ENCODE peak calls at places on chromosomes 7 and 10, in seven cellular contexts. D is NCI-H1436 treated with DMSO at 0.1 percent for 48 hours; Z is NCI-H1694 treated with DMSO at 0.1 percent for 48 hours; F is H54; Y is kidney epithelial cell; W is HCEC 1CT; K is stimulated activated CD4-positive, alpha-beta T cell treated with anti-CD3 and anti-CD28 coated beads, Interleukin-2, amount 100 ng/mL, for 24 hours. R is an unnamed sample.

GRCh38 chr7:21747806-21748205 is 197.9 kb downstream of the CDCA7L start:
- DNase-seq in D (no peak), Z (no peak), F (no peak), Y (no peak), W (no peak), K (no peak), R (no peak)

GRCh38 chr7:105487559-105488218 is 34.4 kb downstream of the PUS7 start:
- DNase-seq in D (no peak), Z (peak; percentile 18), F (peak; percentile 25), Y (peak; percentile 55), W (peak; percentile 84), K (no peak), R (peak; percentile 31)

GRCh38 chr7:155998766-155999630 is 186.7 kb upstream of the SHH start:
- DNase-seq in D (no peak), Z (no peak), F (no peak), Y (no peak), W (no peak), K (no peak), R (no peak)

GRCh38 chr10:99941942-99942835 is 67.6 kb downstream of the DNMBP start:
- DNase-seq in D (no peak), Z (no peak), F (no peak), Y (no peak), W (peak; percentile 44), K (no peak), R (no peak)

GRCh38 chr10:26440091-26440445 is 1.9 kb downstream of the APBB1IP start:
- DNase-seq in D (no peak), Z (no peak), F (no peak), Y (no peak), W (no peak), K (no peak), R (no peak)

GRCh38 chr10:93916257-93917063 is 22.7 kb downstream of the SLC35G1 start:
- DNase-seq in D (no peak), Z (peak; percentile 54), F (no peak), Y (peak; percentile 5), W (peak; percentile 44), K (no peak), R (peak; percentile 56)

GRCh38 chr10:10977978-10978377 is 39.7 kb upstream of the CELF2 start:
- DNase-seq in D (no peak), Z (no peak), F (no peak), Y (no peak), W (peak; percentile 39), K (no peak), R (no peak)

GRCh38 chr10:58335306-58336005 is 650 bp downstream of the UBE2D1 start:
- DNase-seq in D (no peak), Z (no peak), F (peak; percentile 40), Y (peak; percentile 16), W (peak; percentile 68), K (peak; percentile 18), R (peak; percentile 41)

GRCh38 chr7:46754135-46754730 is 827.7 kb downstream of the TNS3 start:
- DNase-seq in D (no peak), Z (no peak), F (no peak), Y (no peak), W (no peak), K (no peak), R (no peak)

GRCh38 chr10:92914478-92915066 is 66.3 kb downstream of the EXOC6 start:
- DNase-seq in D (no peak), Z (peak; percentile 38), F (peak; percentile 22), Y (peak; percentile 14), W (peak; percentile 59), K (peak; percentile 57), R (peak; percentile 69)

GRCh38 chr7:100372256-100372655 is 1.0 kb upstream of the PILRA start:
- DNase-seq in D (no peak), Z (no peak), F (no peak), Y (no peak), W (peak; percentile 54), K (no peak), R (no peak)